ENCODE peak calls at places on chromosomes 16 and 17, in nine cellular contexts. K is mesenchymal stem cell; U is pancreas; Q is cardiac muscle cell; L is psoas muscle; A is lung; R is effector memory CD4-positive, alpha-beta T cell; G is mucosa of descending colon; V is kidney. F is an unnamed sample. For H3K4me1 and H3K9me3, the result is how much of the 10 kb centered on the place peaks cover.

GRCh38 chr17:60311936-60312335 is 80.0 kb downstream of the USP32 start:
- DNase-seq in R (no peak), A (no peak), K (peak), L (no peak), V (no peak), Q (peak), U (no peak), G (no peak), F (no peak)

GRCh38 chr16:66925322-66925840 is at the start of gene RRAD:
- DNase-seq in L (peak), Q (peak), U (no peak), A (peak), K (peak), R (no peak), G (no peak), V (peak), F (peak)

GRCh38 chr16:324451-325334 is 27.8 kb downstream of the AXIN1 start:
- DNase-seq in Q (no peak), G (peak), K (no peak), L (no peak), U (no peak), R (peak), A (no peak), V (no peak), F (peak)

GRCh38 chr16:22123146-22123545 is 30.8 kb downstream of the VWA3A start:
- DNase-seq in R (no peak), L (no peak), K (no peak), G (no peak), U (no peak), Q (no peak), V (no peak), A (no peak), F (no peak)

GRCh38 chr16:58119509-58119845 is 9.7 kb downstream of the CFAP20 start:
- DNase-seq in G (no peak), K (no peak), L (no peak), V (no peak), Q (no peak), U (no peak), R (no peak), A (no peak), F (no peak)

GRCh38 chr17:34146440-34147043 is 108.5 kb upstream of the CCL2 start:
- DNase-seq in K (no peak), Q (no peak), V (no peak), G (peak), U (peak), A (peak), R (no peak), L (no peak), F (peak)

GRCh38 chr16:49645263-49645662 is 210.6 kb downstream of the ZNF423 start:
- DNase-seq in Q (no peak), A (no peak), U (no peak), G (no peak), R (no peak), K (no peak), V (no peak), L (no peak), F (no peak)

GRCh38 chr16:84854759-84855158 is 35.0 kb downstream of the CRISPLD2 start:
- DNase-seq in A (no peak), K (peak), V (no peak), U (no peak), G (no peak), L (no peak), Q (peak), R (no peak), F (no peak)

GRCh38 chr16:89863741-89864391 is 9.5 kb upstream of the TCF25 start:
- DNase-seq in R (peak), A (peak), G (peak), L (no peak), Q (peak), V (no peak), K (no peak), U (no peak), F (no peak)

DNA sequence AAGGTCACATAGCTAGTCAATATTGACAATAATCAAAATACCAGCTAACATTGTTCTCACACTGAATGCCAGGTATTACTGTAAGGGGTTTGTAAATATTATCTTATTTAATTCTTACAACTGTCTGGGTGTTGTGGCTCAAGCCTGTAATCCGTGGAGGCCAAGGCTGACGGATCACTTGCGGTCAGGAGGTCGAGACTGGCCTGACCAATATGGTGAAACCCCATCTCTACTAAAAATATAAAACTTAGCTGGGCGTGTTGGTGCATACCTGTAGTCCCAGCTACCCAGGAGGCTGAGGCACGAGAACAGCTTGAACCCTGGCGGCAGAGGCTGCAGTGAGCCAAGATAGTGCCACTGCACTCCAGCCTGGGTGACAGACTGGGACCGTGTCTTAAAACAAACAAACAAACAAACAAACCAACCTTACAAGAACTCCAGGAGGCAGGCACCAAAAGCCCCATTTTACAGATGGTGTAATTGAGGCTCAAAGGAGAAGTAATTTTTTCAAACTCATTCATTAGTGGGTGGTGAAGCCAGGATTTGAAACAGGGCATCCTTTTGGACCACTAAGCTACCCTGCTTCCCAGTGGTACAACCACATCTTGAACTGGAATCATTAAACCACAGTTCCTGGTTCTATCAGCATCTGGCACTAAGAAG is 104.3 kb downstream of the XYLT1 start:
- DNase-seq in G (no peak), Q (no peak), L (no peak), R (no peak), K (no peak), U (no peak), V (no peak), A (no peak), F (no peak)
- H3K4me1 ChIP-seq in G (under half), Q (under half), L (under half), R (half or more), K (under half), U (under half), V (under half), A (under half), F (under half)

GRCh38 chr17:62096401-62096670 is 31.3 kb upstream of the MED13 start:
- DNase-seq in G (no peak), Q (no peak), R (no peak), U (no peak), L (no peak), V (no peak), K (no peak), A (no peak), F (no peak)

GRCh38 chr17:62093188-62094155 is 28.4 kb upstream of the MED13 start:
- DNase-seq in A (no peak), R (no peak), Q (peak), U (no peak), K (peak), G (no peak), L (no peak), V (no peak), F (no peak)

GRCh38 chr17:62091804-62092203 is 26.7 kb upstream of the MED13 start:
- DNase-seq in V (no peak), A (no peak), U (no peak), G (no peak), Q (no peak), K (no peak), L (no peak), R (no peak), F (no peak)

GRCh38 chr17:62092784-62093183 is 27.7 kb upstream of the MED13 start:
- DNase-seq in K (no peak), L (no peak), A (no peak), U (no peak), V (no peak), Q (no peak), G (no peak), R (no peak), F (no peak)

DNA sequence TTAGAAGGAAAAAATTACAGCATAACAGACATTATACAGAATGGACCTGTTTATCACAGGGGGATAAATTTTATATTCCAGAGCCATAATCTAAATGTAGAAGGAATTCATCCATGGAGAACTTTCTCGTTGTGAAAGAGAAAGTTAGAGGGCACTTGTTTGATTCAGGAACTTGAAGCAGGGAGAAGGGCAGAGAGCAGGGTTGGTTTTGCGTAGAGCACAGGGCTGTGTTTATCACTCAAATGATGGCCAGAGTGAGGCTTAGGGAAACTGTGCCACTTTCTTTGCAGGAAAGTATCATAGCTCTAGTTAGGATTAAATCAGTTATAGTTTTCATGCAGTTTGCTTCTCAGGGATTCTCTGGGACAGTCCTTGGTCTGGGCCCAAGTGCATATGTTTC is 29.1 kb upstream of the MED13 start:
- DNase-seq in R (no peak), Q (peak), G (no peak), L (no peak), U (no peak), A (no peak), K (peak), V (no peak), F (no peak)
- H3K9me3 ChIP-seq in R (under half), Q (under half), G (under half), L (under half), U (under half), A (under half), K (under half), V (under half), F (under half)

GRCh38 chr16:1709356-1709755 is 3.4 kb downstream of the MAPK8IP3 start:
- DNase-seq in K (no peak), A (no peak), V (no peak), Q (no peak), G (no peak), R (no peak), U (no peak), L (no peak), F (no peak)
- H3K4me1 ChIP-seq in K (under half), A (under half), V (under half), Q (under half), G (under half), R (under half), U (under half), L (under half), F (under half)

DNA sequence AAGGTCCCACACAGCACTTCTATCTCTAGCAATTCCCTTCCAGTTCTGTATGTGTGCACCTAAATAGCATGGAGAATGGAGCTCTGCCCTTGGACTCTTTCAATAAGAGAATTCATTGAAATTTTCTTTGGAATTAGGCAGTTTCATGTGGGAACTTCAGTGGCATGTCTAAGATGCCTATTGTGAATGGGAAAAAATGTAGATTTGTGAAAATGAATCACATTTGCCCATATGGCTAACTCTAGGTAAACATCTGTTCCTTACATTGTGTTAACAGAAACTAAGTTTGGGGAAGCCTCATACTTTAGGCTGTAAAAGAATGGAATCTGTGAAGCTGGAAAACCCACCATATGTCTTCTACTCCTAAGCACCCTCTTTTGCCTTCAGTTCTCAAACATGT is 206.5 kb downstream of the KIF2B start:
- DNase-seq in L (no peak), U (no peak), K (no peak), V (no peak), G (no peak), R (no peak), A (no peak), Q (no peak), F (no peak)
- H3K9me3 ChIP-seq in L (under half), U (under half), K (under half), V (under half), G (under half), R (under half), A (under half), Q (under half), F (under half)

GRCh38 chr17:290121-290521 is 62.5 kb downstream of the RPH3AL start:
- DNase-seq in A (no peak), Q (no peak), V (peak), R (no peak), G (no peak), K (no peak), U (no peak), L (no peak), F (no peak)

GRCh38 chr17:292016-292415 is 60.6 kb downstream of the RPH3AL start:
- DNase-seq in K (no peak), U (no peak), L (no peak), V (peak), Q (no peak), A (no peak), G (no peak), R (no peak), F (no peak)

GRCh38 chr17:290626-291025 is 62.0 kb downstream of the RPH3AL start:
- DNase-seq in R (no peak), U (no peak), G (no peak), Q (no peak), V (peak), A (no peak), L (no peak), K (no peak), F (no peak)

GRCh38 chr17:288802-289356 is 63.7 kb downstream of the RPH3AL start:
- DNase-seq in U (no peak), R (no peak), L (no peak), V (no peak), A (no peak), Q (no peak), K (no peak), G (no peak), F (no peak)

GRCh38 chr17:289409-289808 is 63.2 kb downstream of the RPH3AL start:
- DNase-seq in V (no peak), K (no peak), Q (no peak), U (no peak), L (no peak), A (no peak), R (no peak), G (no peak), F (no peak)
- H3K4me1 ChIP-seq in V (under half), K (under half), Q (under half), U (under half), L (under half), A (under half), R (under half), G (under half), F (under half)

DNA sequence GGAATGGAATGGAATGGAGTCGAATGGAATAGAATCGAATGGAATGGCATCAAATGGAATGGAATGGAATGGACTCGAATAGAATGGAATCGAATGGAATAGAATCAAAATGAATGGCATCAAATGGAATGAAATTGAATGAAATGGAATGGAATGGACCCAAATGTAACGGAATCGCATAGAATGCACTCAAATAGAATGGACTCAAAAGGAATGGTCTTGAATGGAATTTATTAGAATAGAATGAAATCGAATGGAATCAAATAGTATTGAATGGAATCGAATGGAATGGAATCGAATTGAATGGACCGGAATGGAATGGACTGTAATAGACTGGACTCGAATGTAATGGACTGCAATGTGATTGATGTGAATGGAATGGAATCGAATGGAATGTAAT is 501.4 kb upstream of the WSB1 start:
- DNase-seq in R (no peak), K (peak), G (no peak), Q (peak), U (no peak), L (no peak), A (no peak), V (no peak), F (no peak)
- H3K9me3 ChIP-seq in R (under half), K (half or more), G (half or more), Q (under half), U (under half), L (half or more), A (under half), V (half or more), F (under half)

DNA sequence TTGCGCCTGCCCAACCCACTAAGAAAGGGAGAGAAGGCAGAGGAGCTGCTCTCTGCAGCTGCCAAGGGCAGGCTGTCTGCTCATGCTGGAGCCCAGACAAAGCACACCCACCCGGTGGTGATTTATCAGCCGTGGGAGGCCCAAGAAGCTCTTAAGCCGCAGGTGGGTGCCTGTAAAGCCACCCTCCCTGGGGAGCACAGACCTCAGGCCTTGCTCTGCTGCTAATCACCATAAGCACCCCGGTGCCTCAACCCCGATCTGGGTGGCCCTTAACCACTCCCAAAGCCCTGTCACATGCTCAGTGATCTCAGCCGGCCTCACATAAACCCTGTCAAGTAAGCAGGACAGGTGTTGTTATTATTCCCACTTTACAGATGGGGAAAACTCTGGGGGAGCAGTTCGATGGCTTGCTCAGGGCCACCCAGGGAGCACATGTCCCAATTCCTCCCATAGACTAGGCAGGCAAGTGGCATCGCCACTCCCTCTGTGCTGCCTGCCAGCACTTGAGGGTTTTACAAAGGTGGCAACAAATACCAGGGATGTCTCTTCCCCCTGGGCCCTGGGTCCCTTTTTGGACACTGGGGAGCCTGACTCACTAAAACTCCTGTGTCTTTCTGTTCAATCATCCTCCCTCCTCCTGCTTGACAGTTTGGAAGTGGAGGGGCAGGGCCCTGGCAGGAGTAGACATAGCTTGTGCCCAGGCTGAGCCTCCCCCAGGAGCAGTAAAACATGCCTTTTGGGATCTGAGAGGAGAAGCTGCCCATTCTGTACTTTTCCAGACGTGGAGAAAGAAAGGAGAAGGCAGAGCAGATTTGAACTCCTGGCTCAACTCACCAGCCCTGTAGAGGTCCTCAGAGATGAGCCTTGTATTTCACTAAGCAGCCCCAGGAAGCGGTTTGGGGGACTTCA is 299.3 kb downstream of the SOX9 start:
- DNase-seq in A (no peak), K (no peak), G (no peak), U (no peak), R (no peak), Q (no peak), V (no peak), L (no peak), F (peak)
- H3K4me1 ChIP-seq in A (under half), K (under half), G (under half), U (under half), R (under half), Q (under half), V (under half), L (under half), F (under half)

GRCh38 chr17:64554028-64554637 is 47.4 kb downstream of the CEP95 start:
- DNase-seq in Q (no peak), K (no peak), U (no peak), A (no peak), G (no peak), V (no peak), R (no peak), L (no peak), F (no peak)
- H3K9me3 ChIP-seq in Q (under half), K (under half), U (under half), A (under half), G (under half), V (under half), R (under half), L (under half), F (under half)

GRCh38 chr17:69363488-69364210 is 36.7 kb upstream of the ABCA5 start:
- DNase-seq in Q (no peak), L (no peak), A (no peak), V (no peak), U (no peak), G (no peak), R (no peak), K (no peak), F (no peak)

GRCh38 chr17:69373069-69373468 is 41.4 kb upstream of the MAP2K6 start:
- DNase-seq in A (no peak), U (no peak), G (peak), V (no peak), L (no peak), Q (no peak), R (no peak), K (no peak), F (no peak)

DNA sequence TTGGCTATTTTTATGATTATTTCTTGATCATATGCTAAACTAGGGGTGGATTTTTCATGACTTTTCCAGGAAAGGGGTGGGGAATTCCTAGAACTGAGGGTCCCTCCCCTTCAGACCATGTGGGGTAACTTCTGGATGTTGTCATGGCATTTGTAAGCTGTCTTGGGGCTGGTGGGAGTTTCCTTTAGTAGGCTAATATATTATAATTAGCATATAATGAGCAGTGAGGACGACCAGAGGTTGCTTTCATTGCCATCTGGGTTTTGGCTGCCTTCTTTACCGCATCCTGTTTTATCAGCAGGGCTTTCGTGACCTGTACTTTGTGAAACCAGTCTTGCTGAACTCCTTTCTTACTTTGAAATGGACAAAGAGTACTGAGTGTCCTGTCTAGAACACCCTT is 40.4 kb upstream of the ABCA5 start:
- DNase-seq in Q (peak), K (no peak), G (no peak), U (no peak), A (no peak), V (no peak), L (no peak), R (no peak), F (no peak)
- H3K4me1 ChIP-seq in Q (under half), K (under half), G (under half), U (under half), A (under half), V (under half), L (under half), R (under half), F (under half)

GRCh38 chr16:35182943-35183550 is 1723.6 kb downstream of the TP53TG3F start:
- DNase-seq in L (no peak), U (no peak), G (no peak), V (no peak), A (no peak), Q (no peak), R (no peak), K (no peak), F (no peak)

GRCh38 chr16:35182043-35182677 is 1722.7 kb downstream of the TP53TG3F start:
- DNase-seq in U (no peak), G (no peak), R (no peak), K (no peak), L (no peak), A (no peak), V (peak), Q (no peak), F (no peak)

GRCh38 chr16:35181422-35182030 is 1722.1 kb downstream of the TP53TG3F start:
- DNase-seq in A (no peak), U (no peak), V (no peak), G (no peak), R (no peak), K (no peak), Q (no peak), L (no peak), F (no peak)

GRCh38 chr16:35184356-35184870 is 1725.0 kb downstream of the TP53TG3F start:
- DNase-seq in U (no peak), A (no peak), Q (no peak), V (no peak), L (no peak), R (no peak), G (no peak), K (no peak), F (no peak)

GRCh38 chr16:35180970-35181369 is 1721.6 kb downstream of the TP53TG3F start:
- DNase-seq in K (no peak), L (no peak), U (no peak), Q (no peak), R (no peak), G (no peak), V (no peak), A (no peak), F (no peak)
- H3K9me3 ChIP-seq in K (under half), L (under half), U (under half), Q (under half), R (under half), G (half or more), V (under half), A (under half), F (under half)

F was measured in hepatocyte.